ENCODE peak calls at places on chromosomes 7 and 10, in eight cellular contexts. One of them, this sample, is unnamed.

GRCh38 chr7:91165846-91166230 is 98.4 kb upstream of the FZD1 start:
- DNase-seq in iris pigment epithelial cell: peak
- DNase-seq in GM04503: peak
- DNase-seq in GM12865: no peak
- DNase-seq in adrenal gland: no peak
- DNase-seq in ELF-1: no peak
- DNase-seq in EH: no peak
- DNase-seq in BJ: no peak
- DNase-seq in this sample: no peak

GRCh38 chr10:17506390-17506789 is 52.0 kb upstream of the ST8SIA6 start:
- DNase-seq in iris pigment epithelial cell: no peak
- DNase-seq in EH: no peak
- DNase-seq in GM12865: no peak
- DNase-seq in adrenal gland: no peak
- DNase-seq in ELF-1: no peak
- DNase-seq in GM04503: no peak
- DNase-seq in BJ: no peak
- DNase-seq in this sample: no peak

GRCh38 chr7:39073432-39073831 is 95.7 kb downstream of the POU6F2 start:
- DNase-seq in EH: no peak
- DNase-seq in GM12865: no peak
- DNase-seq in iris pigment epithelial cell: no peak
- DNase-seq in adrenal gland: no peak
- DNase-seq in BJ: no peak
- DNase-seq in ELF-1: peak
- DNase-seq in GM04503: no peak
- DNase-seq in this sample: peak

GRCh38 chr10:65341323-65341922 is 1584.4 kb upstream of the LRRTM3 start:
- DNase-seq in iris pigment epithelial cell: peak
- DNase-seq in GM12865: no peak
- DNase-seq in BJ: no peak
- DNase-seq in GM04503: no peak
- DNase-seq in EH: no peak
- DNase-seq in adrenal gland: peak
- DNase-seq in ELF-1: no peak
- DNase-seq in this sample: no peak

GRCh38 chr7:26865094-26865388 is 651 bp upstream of the SKAP2 start:
- DNase-seq in adrenal gland: peak
- DNase-seq in GM04503: no peak
- DNase-seq in ELF-1: no peak
- DNase-seq in EH: no peak
- DNase-seq in iris pigment epithelial cell: no peak
- DNase-seq in GM12865: no peak
- DNase-seq in BJ: no peak
- DNase-seq in this sample: no peak

GRCh38 chr10:71657604-71658348 is 61.8 kb downstream of the C10orf105 start:
- DNase-seq in GM12865: no peak
- DNase-seq in iris pigment epithelial cell: no peak
- DNase-seq in ELF-1: peak
- DNase-seq in adrenal gland: no peak
- DNase-seq in GM04503: no peak
- DNase-seq in BJ: no peak
- DNase-seq in EH: no peak
- DNase-seq in this sample: peak

GRCh38 chr10:29646238-29646902 is 11.6 kb upstream of the SVIL start:
- DNase-seq in iris pigment epithelial cell: peak
- DNase-seq in ELF-1: no peak
- DNase-seq in GM04503: no peak
- DNase-seq in BJ: no peak
- DNase-seq in adrenal gland: no peak
- DNase-seq in EH: peak
- DNase-seq in GM12865: no peak
- DNase-seq in this sample: no peak

GRCh38 chr7:47379629-47380324 is 202.1 kb downstream of the TNS3 start:
- DNase-seq in GM12865: no peak
- DNase-seq in adrenal gland: peak
- DNase-seq in iris pigment epithelial cell: peak
- DNase-seq in BJ: no peak
- DNase-seq in GM04503: no peak
- DNase-seq in EH: peak
- DNase-seq in ELF-1: peak
- DNase-seq in this sample: peak

GRCh38 chr10:120788756-120789155 is 62.4 kb upstream of the WDR11 start:
- DNase-seq in GM12865: no peak
- DNase-seq in adrenal gland: no peak
- DNase-seq in GM04503: no peak
- DNase-seq in BJ: no peak
- DNase-seq in ELF-1: no peak
- DNase-seq in iris pigment epithelial cell: peak
- DNase-seq in EH: no peak
- DNase-seq in this sample: no peak

GRCh38 chr7:47514818-47515217 is 67.1 kb downstream of the TNS3 start:
- DNase-seq in GM12865: no peak
- DNase-seq in ELF-1: no peak
- DNase-seq in GM04503: no peak
- DNase-seq in EH: peak
- DNase-seq in adrenal gland: no peak
- DNase-seq in iris pigment epithelial cell: peak
- DNase-seq in BJ: no peak
- DNase-seq in this sample: no peak

GRCh38 chr7:37592366-37592765 is 91.2 kb upstream of the GPR141 start:
- DNase-seq in EH: no peak
- DNase-seq in iris pigment epithelial cell: no peak
- DNase-seq in GM12865: peak
- DNase-seq in GM04503: no peak
- DNase-seq in ELF-1: no peak
- DNase-seq in adrenal gland: no peak
- DNase-seq in BJ: no peak
- DNase-seq in this sample: no peak

GRCh38 chr7:87106974-87107612 is 45.2 kb upstream of the DMTF1 start:
- DNase-seq in GM04503: no peak
- DNase-seq in ELF-1: no peak
- DNase-seq in adrenal gland: no peak
- DNase-seq in BJ: no peak
- DNase-seq in GM12865: no peak
- DNase-seq in EH: no peak
- DNase-seq in iris pigment epithelial cell: no peak
- DNase-seq in this sample: no peak

GRCh38 chr10:98316661-98317060 is 48.7 kb upstream of the LOXL4 start:
- DNase-seq in EH: peak
- DNase-seq in adrenal gland: no peak
- DNase-seq in BJ: no peak
- DNase-seq in GM04503: no peak
- DNase-seq in GM12865: no peak
- DNase-seq in ELF-1: no peak
- DNase-seq in iris pigment epithelial cell: peak
- DNase-seq in this sample: no peak

GRCh38 chr7:13886356-13886755 is 103.1 kb downstream of the ETV1 start:
- DNase-seq in GM12865: no peak
- DNase-seq in BJ: no peak
- DNase-seq in GM04503: no peak
- DNase-seq in adrenal gland: no peak
- DNase-seq in ELF-1: no peak
- DNase-seq in iris pigment epithelial cell: no peak
- DNase-seq in EH: no peak
- DNase-seq in this sample: no peak

GRCh38 chr10:28090506-28090905 is 91.6 kb upstream of the ODAD2 start:
- DNase-seq in BJ: no peak
- DNase-seq in adrenal gland: no peak
- DNase-seq in EH: no peak
- DNase-seq in GM04503: no peak
- DNase-seq in iris pigment epithelial cell: no peak
- DNase-seq in GM12865: no peak
- DNase-seq in ELF-1: no peak
- DNase-seq in this sample: no peak

GRCh38 chr7:30840176-30841024 is 69.2 kb downstream of the MINDY4 start:
- DNase-seq in GM04503: no peak
- DNase-seq in iris pigment epithelial cell: no peak
- DNase-seq in ELF-1: no peak
- DNase-seq in adrenal gland: no peak
- DNase-seq in EH: no peak
- DNase-seq in BJ: no peak
- DNase-seq in GM12865: no peak
- DNase-seq in this sample: no peak

GRCh38 chr10:79905322-79906314 is 43.3 kb downstream of the SFTPD start:
- DNase-seq in GM12865: no peak
- DNase-seq in BJ: no peak
- DNase-seq in iris pigment epithelial cell: peak
- DNase-seq in EH: peak
- DNase-seq in ELF-1: no peak
- DNase-seq in adrenal gland: no peak
- DNase-seq in GM04503: no peak
- DNase-seq in this sample: peak

GRCh38 chr7:70634071-70634470 is 497.9 kb upstream of the GALNT17 start:
- DNase-seq in GM12865: no peak
- DNase-seq in GM04503: no peak
- DNase-seq in ELF-1: peak
- DNase-seq in adrenal gland: no peak
- DNase-seq in BJ: no peak
- DNase-seq in iris pigment epithelial cell: no peak
- DNase-seq in EH: no peak
- DNase-seq in this sample: no peak

GRCh38 chr10:60031664-60032063 is 125.3 kb upstream of the CCDC6 start:
- DNase-seq in EH: no peak
- DNase-seq in iris pigment epithelial cell: peak
- DNase-seq in ELF-1: no peak
- DNase-seq in BJ: no peak
- DNase-seq in GM12865: peak
- DNase-seq in GM04503: no peak
- DNase-seq in adrenal gland: peak
- DNase-seq in this sample: peak

GRCh38 chr10:79063661-79064490 is 4.9 kb upstream of the ZMIZ1 start:
- DNase-seq in EH: no peak
- DNase-seq in adrenal gland: no peak
- DNase-seq in GM12865: peak
- DNase-seq in ELF-1: no peak
- DNase-seq in iris pigment epithelial cell: no peak
- DNase-seq in GM04503: no peak
- DNase-seq in BJ: no peak
- DNase-seq in this sample: no peak

GRCh38 chr10:122019414-122019975 is 30.5 kb downstream of the TACC2 start:
- DNase-seq in iris pigment epithelial cell: no peak
- DNase-seq in GM12865: no peak
- DNase-seq in EH: no peak
- DNase-seq in adrenal gland: no peak
- DNase-seq in GM04503: no peak
- DNase-seq in ELF-1: peak
- DNase-seq in BJ: no peak
- DNase-seq in this sample: peak

GRCh38 chr10:100878291-100878910 is 34.4 kb upstream of the SLF2 start:
- DNase-seq in BJ: no peak
- DNase-seq in ELF-1: peak
- DNase-seq in iris pigment epithelial cell: peak
- DNase-seq in GM12865: peak
- DNase-seq in adrenal gland: peak
- DNase-seq in EH: peak
- DNase-seq in GM04503: peak
- DNase-seq in this sample: peak

GRCh38 chr10:60236869-60237524 is 152.7 kb downstream of the ANK3 start:
- DNase-seq in iris pigment epithelial cell: peak
- DNase-seq in adrenal gland: peak
- DNase-seq in BJ: no peak
- DNase-seq in EH: peak
- DNase-seq in GM12865: peak
- DNase-seq in GM04503: peak
- DNase-seq in ELF-1: no peak
- DNase-seq in this sample: no peak

This sample was measured in mesendoderm.